ENCODE peak calls at places on chromosomes 13 and 19, in ten cellular contexts. One of them, this sample, is unnamed.
A peak's percentile ranks its signal among the peaks of the same experiment; 100 is the strongest.

GRCh38 chr13:28031220-28031903 is 42.9 kb upstream of the URAD start:
- ATAC-seq in Panc1: no peak
- ATAC-seq in right lobe of liver: peak; percentile 34
- ATAC-seq in naive B cell: peak; percentile 90
- ATAC-seq in effector memory CD8-positive, alpha-beta T cell: peak; percentile 22
- ATAC-seq in left cardiac atrium: peak; percentile 50
- ATAC-seq in PC-3: no peak
- ATAC-seq in activated T-cell treated with anti-CD3 and anti-CD28 coated beads, Interleukin-2, amount 50 U/mL, for 72 hours: no peak
- ATAC-seq in body of pancreas: no peak
- ATAC-seq in IMR-90: no peak
- ATAC-seq in this sample: no peak

GRCh38 chr19:40721936-40722661 is 5.2 kb downstream of the ITPKC start:
- ATAC-seq in Panc1: no peak
- ATAC-seq in right lobe of liver: no peak
- ATAC-seq in naive B cell: no peak
- ATAC-seq in effector memory CD8-positive, alpha-beta T cell: no peak
- ATAC-seq in left cardiac atrium: no peak
- ATAC-seq in PC-3: peak; percentile 18
- ATAC-seq in activated T-cell treated with anti-CD3 and anti-CD28 coated beads, Interleukin-2, amount 50 U/mL, for 72 hours: no peak
- ATAC-seq in body of pancreas: no peak
- ATAC-seq in IMR-90: no peak
- ATAC-seq in this sample: peak; percentile 14

GRCh38 chr13:111006508-111007031 is 91.7 kb upstream of the ANKRD10 start:
- ATAC-seq in Panc1: no peak
- ATAC-seq in right lobe of liver: peak; percentile 51
- ATAC-seq in naive B cell: no peak
- ATAC-seq in effector memory CD8-positive, alpha-beta T cell: no peak
- ATAC-seq in left cardiac atrium: peak; percentile 96
- ATAC-seq in PC-3: peak; percentile 25
- ATAC-seq in activated T-cell treated with anti-CD3 and anti-CD28 coated beads, Interleukin-2, amount 50 U/mL, for 72 hours: no peak
- ATAC-seq in body of pancreas: peak; percentile 90
- ATAC-seq in IMR-90: peak; percentile 94
- ATAC-seq in this sample: no peak

GRCh38 chr13:112641456-112641855 is 48.4 kb upstream of the ATP11A start:
- ATAC-seq in Panc1: no peak
- ATAC-seq in right lobe of liver: no peak
- ATAC-seq in naive B cell: no peak
- ATAC-seq in effector memory CD8-positive, alpha-beta T cell: no peak
- ATAC-seq in left cardiac atrium: no peak
- ATAC-seq in PC-3: no peak
- ATAC-seq in activated T-cell treated with anti-CD3 and anti-CD28 coated beads, Interleukin-2, amount 50 U/mL, for 72 hours: no peak
- ATAC-seq in body of pancreas: peak; percentile 57
- ATAC-seq in IMR-90: no peak
- ATAC-seq in this sample: no peak

GRCh38 chr19:14106840-14107239 is 10.7 kb downstream of the PRKACA start:
- ATAC-seq in Panc1: no peak
- ATAC-seq in right lobe of liver: peak; percentile 26
- ATAC-seq in naive B cell: no peak
- ATAC-seq in effector memory CD8-positive, alpha-beta T cell: no peak
- ATAC-seq in left cardiac atrium: peak; percentile 53
- ATAC-seq in PC-3: no peak
- ATAC-seq in activated T-cell treated with anti-CD3 and anti-CD28 coated beads, Interleukin-2, amount 50 U/mL, for 72 hours: no peak
- ATAC-seq in body of pancreas: no peak
- ATAC-seq in IMR-90: no peak
- ATAC-seq in this sample: no peak

GRCh38 chr19:39307822-39308530 is 11.8 kb downstream of the IFNL1 start:
- ATAC-seq in Panc1: no peak
- ATAC-seq in right lobe of liver: no peak
- ATAC-seq in naive B cell: no peak
- ATAC-seq in effector memory CD8-positive, alpha-beta T cell: peak; percentile 74
- ATAC-seq in left cardiac atrium: no peak
- ATAC-seq in PC-3: no peak
- ATAC-seq in activated T-cell treated with anti-CD3 and anti-CD28 coated beads, Interleukin-2, amount 50 U/mL, for 72 hours: no peak
- ATAC-seq in body of pancreas: no peak
- ATAC-seq in IMR-90: no peak
- ATAC-seq in this sample: no peak

GRCh38 chr13:97849305-97849704 is 104.2 kb upstream of the IPO5 start:
- ATAC-seq in Panc1: peak; percentile 66
- ATAC-seq in right lobe of liver: peak; percentile 22
- ATAC-seq in naive B cell: no peak
- ATAC-seq in effector memory CD8-positive, alpha-beta T cell: no peak
- ATAC-seq in left cardiac atrium: no peak
- ATAC-seq in PC-3: peak; percentile 77
- ATAC-seq in activated T-cell treated with anti-CD3 and anti-CD28 coated beads, Interleukin-2, amount 50 U/mL, for 72 hours: peak; percentile 39
- ATAC-seq in body of pancreas: no peak
- ATAC-seq in IMR-90: peak; percentile 73
- ATAC-seq in this sample: no peak

GRCh38 chr19:44142014-44142523 is 715 bp downstream of the ZNF234 start:
- ATAC-seq in Panc1: peak; percentile 61
- ATAC-seq in right lobe of liver: peak; percentile 5
- ATAC-seq in naive B cell: no peak
- ATAC-seq in effector memory CD8-positive, alpha-beta T cell: no peak
- ATAC-seq in left cardiac atrium: peak; percentile 30
- ATAC-seq in PC-3: peak; percentile 22
- ATAC-seq in activated T-cell treated with anti-CD3 and anti-CD28 coated beads, Interleukin-2, amount 50 U/mL, for 72 hours: peak; percentile 40
- ATAC-seq in body of pancreas: no peak
- ATAC-seq in IMR-90: peak; percentile 10
- ATAC-seq in this sample: peak; percentile 28

GRCh38 chr13:94641432-94641941 is 39.8 kb downstream of the GPR180 start:
- ATAC-seq in Panc1: peak; percentile 63
- ATAC-seq in right lobe of liver: no peak
- ATAC-seq in naive B cell: no peak
- ATAC-seq in effector memory CD8-positive, alpha-beta T cell: no peak
- ATAC-seq in left cardiac atrium: peak; percentile 34
- ATAC-seq in PC-3: peak; percentile 99
- ATAC-seq in activated T-cell treated with anti-CD3 and anti-CD28 coated beads, Interleukin-2, amount 50 U/mL, for 72 hours: no peak
- ATAC-seq in body of pancreas: peak; percentile 21
- ATAC-seq in IMR-90: peak; percentile 96
- ATAC-seq in this sample: no peak

GRCh38 chr13:89602655-89603054 is 1744.8 kb upstream of the MIR17HG start:
- ATAC-seq in Panc1: no peak
- ATAC-seq in right lobe of liver: no peak
- ATAC-seq in naive B cell: no peak
- ATAC-seq in effector memory CD8-positive, alpha-beta T cell: no peak
- ATAC-seq in left cardiac atrium: no peak
- ATAC-seq in PC-3: no peak
- ATAC-seq in activated T-cell treated with anti-CD3 and anti-CD28 coated beads, Interleukin-2, amount 50 U/mL, for 72 hours: no peak
- ATAC-seq in body of pancreas: no peak
- ATAC-seq in IMR-90: no peak
- ATAC-seq in this sample: no peak

GRCh38 chr13:64505511-64505910 is 2724.6 kb downstream of the PCDH9 start:
- ATAC-seq in Panc1: no peak
- ATAC-seq in right lobe of liver: no peak
- ATAC-seq in naive B cell: no peak
- ATAC-seq in effector memory CD8-positive, alpha-beta T cell: no peak
- ATAC-seq in left cardiac atrium: no peak
- ATAC-seq in PC-3: no peak
- ATAC-seq in activated T-cell treated with anti-CD3 and anti-CD28 coated beads, Interleukin-2, amount 50 U/mL, for 72 hours: peak; percentile 51
- ATAC-seq in body of pancreas: no peak
- ATAC-seq in IMR-90: peak; percentile 72
- ATAC-seq in this sample: peak; percentile 50

GRCh38 chr19:45099465-45100201 is 6.7 kb downstream of the PPP1R37 start:
- ATAC-seq in Panc1: peak; percentile 5
- ATAC-seq in right lobe of liver: no peak
- ATAC-seq in naive B cell: no peak
- ATAC-seq in effector memory CD8-positive, alpha-beta T cell: no peak
- ATAC-seq in left cardiac atrium: peak; percentile 24
- ATAC-seq in PC-3: no peak
- ATAC-seq in activated T-cell treated with anti-CD3 and anti-CD28 coated beads, Interleukin-2, amount 50 U/mL, for 72 hours: no peak
- ATAC-seq in body of pancreas: peak; percentile 23
- ATAC-seq in IMR-90: no peak
- ATAC-seq in this sample: no peak

GRCh38 chr19:12937243-12938053 is 961 bp upstream of the CALR start:
- ATAC-seq in Panc1: peak; percentile 51
- ATAC-seq in right lobe of liver: peak; percentile 52
- ATAC-seq in naive B cell: no peak
- ATAC-seq in effector memory CD8-positive, alpha-beta T cell: no peak
- ATAC-seq in left cardiac atrium: no peak
- ATAC-seq in PC-3: peak; percentile 23
- ATAC-seq in activated T-cell treated with anti-CD3 and anti-CD28 coated beads, Interleukin-2, amount 50 U/mL, for 72 hours: peak; percentile 14
- ATAC-seq in body of pancreas: no peak
- ATAC-seq in IMR-90: no peak
- ATAC-seq in this sample: no peak

GRCh38 chr19:46925548-46925950 is 64.8 kb downstream of the ARHGAP35 start:
- ATAC-seq in Panc1: no peak
- ATAC-seq in right lobe of liver: peak; percentile 80
- ATAC-seq in naive B cell: no peak
- ATAC-seq in effector memory CD8-positive, alpha-beta T cell: no peak
- ATAC-seq in left cardiac atrium: no peak
- ATAC-seq in PC-3: peak; percentile 66
- ATAC-seq in activated T-cell treated with anti-CD3 and anti-CD28 coated beads, Interleukin-2, amount 50 U/mL, for 72 hours: no peak
- ATAC-seq in body of pancreas: peak; percentile 62
- ATAC-seq in IMR-90: no peak
- ATAC-seq in this sample: peak; percentile 61

GRCh38 chr13:24392972-24393371 is 83.6 kb downstream of the C1QTNF9 start:
- ATAC-seq in Panc1: no peak
- ATAC-seq in right lobe of liver: no peak
- ATAC-seq in naive B cell: no peak
- ATAC-seq in effector memory CD8-positive, alpha-beta T cell: no peak
- ATAC-seq in left cardiac atrium: no peak
- ATAC-seq in PC-3: no peak
- ATAC-seq in activated T-cell treated with anti-CD3 and anti-CD28 coated beads, Interleukin-2, amount 50 U/mL, for 72 hours: no peak
- ATAC-seq in body of pancreas: no peak
- ATAC-seq in IMR-90: no peak
- ATAC-seq in this sample: no peak

GRCh38 chr19:18479964-18480723 is 41.7 kb downstream of the ELL start:
- ATAC-seq in Panc1: no peak
- ATAC-seq in right lobe of liver: peak; percentile 28
- ATAC-seq in naive B cell: no peak
- ATAC-seq in effector memory CD8-positive, alpha-beta T cell: no peak
- ATAC-seq in left cardiac atrium: peak; percentile 67
- ATAC-seq in PC-3: no peak
- ATAC-seq in activated T-cell treated with anti-CD3 and anti-CD28 coated beads, Interleukin-2, amount 50 U/mL, for 72 hours: no peak
- ATAC-seq in body of pancreas: peak; percentile 50
- ATAC-seq in IMR-90: peak; percentile 41
- ATAC-seq in this sample: no peak

GRCh38 chr13:46403851-46404731 is 17.0 kb upstream of the RUBCNL start:
- ATAC-seq in Panc1: no peak
- ATAC-seq in right lobe of liver: peak; percentile 57
- ATAC-seq in naive B cell: no peak
- ATAC-seq in effector memory CD8-positive, alpha-beta T cell: peak; percentile 64
- ATAC-seq in left cardiac atrium: no peak
- ATAC-seq in PC-3: no peak
- ATAC-seq in activated T-cell treated with anti-CD3 and anti-CD28 coated beads, Interleukin-2, amount 50 U/mL, for 72 hours: peak; percentile 49
- ATAC-seq in body of pancreas: no peak
- ATAC-seq in IMR-90: no peak
- ATAC-seq in this sample: no peak

GRCh38 chr13:100561599-100562204 is 26.9 kb downstream of the GGACT start:
- ATAC-seq in Panc1: no peak
- ATAC-seq in right lobe of liver: peak; percentile 80
- ATAC-seq in naive B cell: no peak
- ATAC-seq in effector memory CD8-positive, alpha-beta T cell: no peak
- ATAC-seq in left cardiac atrium: no peak
- ATAC-seq in PC-3: no peak
- ATAC-seq in activated T-cell treated with anti-CD3 and anti-CD28 coated beads, Interleukin-2, amount 50 U/mL, for 72 hours: no peak
- ATAC-seq in body of pancreas: no peak
- ATAC-seq in IMR-90: peak; percentile 45
- ATAC-seq in this sample: no peak

GRCh38 chr19:16702123-16702522 is 17.5 kb upstream of the NWD1 start:
- ATAC-seq in Panc1: no peak
- ATAC-seq in right lobe of liver: peak; percentile 89
- ATAC-seq in naive B cell: no peak
- ATAC-seq in effector memory CD8-positive, alpha-beta T cell: no peak
- ATAC-seq in left cardiac atrium: peak; percentile 76
- ATAC-seq in PC-3: no peak
- ATAC-seq in activated T-cell treated with anti-CD3 and anti-CD28 coated beads, Interleukin-2, amount 50 U/mL, for 72 hours: no peak
- ATAC-seq in body of pancreas: peak; percentile 35
- ATAC-seq in IMR-90: peak; percentile 79
- ATAC-seq in this sample: no peak

GRCh38 chr19:44626067-44626624 is 12.8 kb downstream of the IGSF23 start:
- ATAC-seq in Panc1: peak; percentile 79
- ATAC-seq in right lobe of liver: peak; percentile 59
- ATAC-seq in naive B cell: no peak
- ATAC-seq in effector memory CD8-positive, alpha-beta T cell: no peak
- ATAC-seq in left cardiac atrium: no peak
- ATAC-seq in PC-3: peak; percentile 98
- ATAC-seq in activated T-cell treated with anti-CD3 and anti-CD28 coated beads, Interleukin-2, amount 50 U/mL, for 72 hours: no peak
- ATAC-seq in body of pancreas: peak; percentile 89
- ATAC-seq in IMR-90: peak; percentile 90
- ATAC-seq in this sample: no peak

GRCh38 chr13:65236841-65237418 is 1993.2 kb downstream of the PCDH9 start:
- ATAC-seq in Panc1: no peak
- ATAC-seq in right lobe of liver: no peak
- ATAC-seq in naive B cell: no peak
- ATAC-seq in effector memory CD8-positive, alpha-beta T cell: no peak
- ATAC-seq in left cardiac atrium: no peak
- ATAC-seq in PC-3: no peak
- ATAC-seq in activated T-cell treated with anti-CD3 and anti-CD28 coated beads, Interleukin-2, amount 50 U/mL, for 72 hours: no peak
- ATAC-seq in body of pancreas: no peak
- ATAC-seq in IMR-90: no peak
- ATAC-seq in this sample: no peak

GRCh38 chr19:44607917-44608316 is 5.4 kb upstream of the IGSF23 start:
- ATAC-seq in Panc1: no peak
- ATAC-seq in right lobe of liver: no peak
- ATAC-seq in naive B cell: no peak
- ATAC-seq in effector memory CD8-positive, alpha-beta T cell: no peak
- ATAC-seq in left cardiac atrium: no peak
- ATAC-seq in PC-3: no peak
- ATAC-seq in activated T-cell treated with anti-CD3 and anti-CD28 coated beads, Interleukin-2, amount 50 U/mL, for 72 hours: no peak
- ATAC-seq in body of pancreas: no peak
- ATAC-seq in IMR-90: no peak
- ATAC-seq in this sample: no peak

GRCh38 chr19:5245631-5246553 is 94.7 kb downstream of the PTPRS start:
- ATAC-seq in Panc1: no peak
- ATAC-seq in right lobe of liver: no peak
- ATAC-seq in naive B cell: no peak
- ATAC-seq in effector memory CD8-positive, alpha-beta T cell: no peak
- ATAC-seq in left cardiac atrium: no peak
- ATAC-seq in PC-3: no peak
- ATAC-seq in activated T-cell treated with anti-CD3 and anti-CD28 coated beads, Interleukin-2, amount 50 U/mL, for 72 hours: no peak
- ATAC-seq in body of pancreas: no peak
- ATAC-seq in IMR-90: no peak
- ATAC-seq in this sample: peak; percentile 59

GRCh38 chr19:32599736-32600157 is 18.8 kb downstream of the PDCD5 start:
- ATAC-seq in Panc1: peak; percentile 82
- ATAC-seq in right lobe of liver: peak; percentile 75
- ATAC-seq in naive B cell: peak; percentile 56
- ATAC-seq in effector memory CD8-positive, alpha-beta T cell: peak; percentile 61
- ATAC-seq in left cardiac atrium: no peak
- ATAC-seq in PC-3: peak; percentile 35
- ATAC-seq in activated T-cell treated with anti-CD3 and anti-CD28 coated beads, Interleukin-2, amount 50 U/mL, for 72 hours: peak; percentile 62
- ATAC-seq in body of pancreas: no peak
- ATAC-seq in IMR-90: peak; percentile 82
- ATAC-seq in this sample: peak; percentile 69

GRCh38 chr19:46802152-46802551 is 13.8 kb upstream of the SLC1A5 start:
- ATAC-seq in Panc1: no peak
- ATAC-seq in right lobe of liver: no peak
- ATAC-seq in naive B cell: no peak
- ATAC-seq in effector memory CD8-positive, alpha-beta T cell: no peak
- ATAC-seq in left cardiac atrium: no peak
- ATAC-seq in PC-3: no peak
- ATAC-seq in activated T-cell treated with anti-CD3 and anti-CD28 coated beads, Interleukin-2, amount 50 U/mL, for 72 hours: no peak
- ATAC-seq in body of pancreas: no peak
- ATAC-seq in IMR-90: no peak
- ATAC-seq in this sample: no peak

GRCh38 chr13:21759911-21760310 is 89.0 kb downstream of the FGF9 start:
- ATAC-seq in Panc1: no peak
- ATAC-seq in right lobe of liver: no peak
- ATAC-seq in naive B cell: no peak
- ATAC-seq in effector memory CD8-positive, alpha-beta T cell: no peak
- ATAC-seq in left cardiac atrium: no peak
- ATAC-seq in PC-3: no peak
- ATAC-seq in activated T-cell treated with anti-CD3 and anti-CD28 coated beads, Interleukin-2, amount 50 U/mL, for 72 hours: no peak
- ATAC-seq in body of pancreas: no peak
- ATAC-seq in IMR-90: no peak
- ATAC-seq in this sample: no peak